ENCODE peak calls at places on chromosomes 2 and 18, in nine cellular contexts. I is GM23338, Z is NCI-H460, K is HT-29, S is AML-193, N is H1, R is suprapubic skin, G is GM13976, M is ovary. F is an unnamed sample.

GRCh38 chr2:189709761-189710160 is 35.3 kb downstream of the ANKAR start:
- DNase-seq in I (peak; percentile 39), Z (no peak), K (no peak), S (no peak), N (no peak), R (no peak), G (no peak), M (no peak), F (no peak)

GRCh38 chr2:217799553-217800432 is 203.0 kb downstream of the TNS1 start:
- DNase-seq in I (no peak), Z (no peak), K (no peak), S (no peak), N (no peak), R (peak; percentile 61), G (no peak), M (peak; percentile 27), F (peak; percentile 3)

GRCh38 chr2:152814475-152815030 is 96.1 kb downstream of the ARL6IP6 start:
- DNase-seq in I (no peak), Z (no peak), K (no peak), S (no peak), N (no peak), R (no peak), G (no peak), M (no peak), F (no peak)

GRCh38 chr2:134926231-134926931 is 7.8 kb downstream of the CCNT2 start:
- DNase-seq in I (peak; percentile 8), Z (no peak), K (no peak), S (no peak), N (no peak), R (no peak), G (no peak), M (no peak), F (no peak)

GRCh38 chr2:197108758-197109157 is 182.3 kb upstream of the PGAP1 start:
- DNase-seq in I (no peak), Z (peak; percentile 96), K (no peak), S (no peak), N (no peak), R (peak; percentile 87), G (no peak), M (no peak), F (peak; percentile 68)

GRCh38 chr2:150127995-150128394 is 359.5 kb downstream of the RND3 start:
- DNase-seq in I (no peak), Z (no peak), K (no peak), S (no peak), N (no peak), R (no peak), G (no peak), M (no peak), F (no peak)

GRCh38 chr2:109481599-109481998 is 132.2 kb downstream of the SEPTIN10 start:
- DNase-seq in I (no peak), Z (no peak), K (no peak), S (no peak), N (no peak), R (no peak), G (no peak), M (no peak), F (no peak)

GRCh38 chr2:42067521-42067920 is 19.7 kb downstream of the PKDCC start:
- DNase-seq in I (no peak), Z (no peak), K (no peak), S (no peak), N (no peak), R (no peak), G (no peak), M (no peak), F (no peak)

GRCh38 chr18:23534276-23534675 is 31.0 kb downstream of the RMC1 start:
- DNase-seq in I (no peak), Z (no peak), K (no peak), S (no peak), N (no peak), R (no peak), G (no peak), M (no peak), F (no peak)

GRCh38 chr18:64295839-64296238 is 147.0 kb upstream of the LINC00305 start:
- DNase-seq in I (no peak), Z (no peak), K (no peak), S (no peak), N (no peak), R (no peak), G (no peak), M (no peak), F (no peak)

GRCh38 chr2:36507408-36507812 is 90.6 kb downstream of the FEZ2 start:
- DNase-seq in I (peak; percentile 94), Z (peak; percentile 72), K (peak; percentile 69), S (peak; percentile 35), N (peak; percentile 70), R (no peak), G (peak; percentile 54), M (peak; percentile 25), F (peak; percentile 40)

GRCh38 chr18:48801728-48802542 is 148.8 kb downstream of the SMAD7 start:
- DNase-seq in I (no peak), Z (no peak), K (no peak), S (no peak), N (no peak), R (peak; percentile 49), G (no peak), M (peak; percentile 5), F (no peak)

GRCh38 chr18:42801706-42802105 is 313.8 kb downstream of the RIT2 start:
- DNase-seq in I (no peak), Z (no peak), K (no peak), S (no peak), N (no peak), R (no peak), G (no peak), M (no peak), F (peak; percentile 10)

GRCh38 chr18:9428862-9429661 is 46.3 kb upstream of the RALBP1 start:
- DNase-seq in I (no peak), Z (no peak), K (no peak), S (no peak), N (no peak), R (no peak), G (no peak), M (no peak), F (no peak)

GRCh38 chr2:189049709-189050108 is 75.5 kb downstream of the COL3A1 start:
- DNase-seq in I (no peak), Z (no peak), K (no peak), S (no peak), N (no peak), R (no peak), G (no peak), M (no peak), F (no peak)

GRCh38 chr2:138421971-138422335 is 79.6 kb upstream of the SPOPL start:
- DNase-seq in I (no peak), Z (peak; percentile 86), K (peak; percentile 28), S (peak; percentile 28), N (no peak), R (no peak), G (no peak), M (no peak), F (no peak)

GRCh38 chr2:142037051-142037450 is 93.8 kb downstream of the LRP1B start:
- DNase-seq in I (peak; percentile 21), Z (peak; percentile 14), K (no peak), S (no peak), N (no peak), R (no peak), G (no peak), M (no peak), F (peak; percentile 39)

GRCh38 chr2:172829229-172829628 is 93.6 kb downstream of the RAPGEF4 start:
- DNase-seq in I (no peak), Z (no peak), K (no peak), S (no peak), N (no peak), R (no peak), G (no peak), M (no peak), F (no peak)